ENCODE peak calls at places on chromosomes 7 and 10, in six cellular contexts. Y is activated naive CD8-positive, alpha-beta T cell treated with anti-CD3 and anti-CD28 coated beads, Interleukin-2, amount 50 U/mL, for 24 hours; A is lung microvascular endothelial cell; J is pancreas; V is brain microvascular endothelial cell; R is endothelial cell. S is an unnamed sample.

GRCh38 chr10:132628966-132629900 is 91.6 kb downstream of the INPP5A start:
- DNase-seq in Y (no peak), A (no peak), J (no peak), V (no peak), R (no peak), S (no peak)

GRCh38 chr7:153320728-153321127 is 561.2 kb downstream of the ACTR3B start:
- DNase-seq in Y (no peak), A (no peak), J (no peak), V (no peak), R (no peak), S (no peak)

GRCh38 chr10:87504307-87504666 is 406 bp upstream of the MINPP1 start:
- DNase-seq in Y (no peak), A (peak), J (no peak), V (no peak), R (no peak), S (no peak)

GRCh38 chr10:109974509-109975191 is 33.1 kb upstream of the ADD3 start:
- DNase-seq in Y (no peak), A (no peak), J (peak), V (peak), R (no peak), S (no peak)

GRCh38 chr7:32868116-32868515 is 23.4 kb downstream of the KBTBD2 start:
- DNase-seq in Y (no peak), A (no peak), J (no peak), V (no peak), R (no peak), S (no peak)

GRCh38 chr10:101611506-101611905 is 23.4 kb downstream of the DPCD start:
- DNase-seq in Y (peak), A (no peak), J (no peak), V (no peak), R (no peak), S (no peak)

GRCh38 chr7:148962823-148963582 is 65.3 kb downstream of the PDIA4 start:
- DNase-seq in Y (peak), A (peak), J (peak), V (peak), R (peak), S (peak)

GRCh38 chr10:63573068-63573697 is 52.0 kb downstream of the REEP3 start:
- DNase-seq in Y (no peak), A (peak), J (no peak), V (no peak), R (no peak), S (no peak)

GRCh38 chr10:77197544-77197943 is 440.1 kb downstream of the KCNMA1 start:
- DNase-seq in Y (no peak), A (no peak), J (no peak), V (no peak), R (no peak), S (no peak)

GRCh38 chr10:96995851-96996250 is 163.8 kb downstream of the LCOR start:
- DNase-seq in Y (no peak), A (no peak), J (no peak), V (no peak), R (no peak), S (no peak)

GRCh38 chr10:110914411-110914810 is 4.6 kb downstream of the BBIP1 start:
- DNase-seq in Y (no peak), A (no peak), J (no peak), V (no peak), R (no peak), S (no peak)

GRCh38 chr7:77284633-77285032 is 85.0 kb upstream of the FGL2 start:
- DNase-seq in Y (no peak), A (no peak), J (no peak), V (no peak), R (no peak), S (no peak)

GRCh38 chr7:48298779-48299178 is 127.5 kb downstream of the ABCA13 start:
- DNase-seq in Y (peak), A (no peak), J (no peak), V (peak), R (no peak), S (no peak)

GRCh38 chr10:37478381-37478780 is 353.0 kb downstream of the ANKRD30A start:
- DNase-seq in Y (no peak), A (no peak), J (no peak), V (no peak), R (no peak), S (no peak)

GRCh38 chr7:43038229-43038628 is 74.2 kb upstream of the HECW1 start:
- DNase-seq in Y (no peak), A (no peak), J (no peak), V (peak), R (no peak), S (no peak)

GRCh38 chr10:71143170-71143569 is 69.2 kb upstream of the UNC5B start:
- DNase-seq in Y (no peak), A (no peak), J (no peak), V (no peak), R (no peak), S (no peak)

GRCh38 chr7:105992888-105993287 is 29.8 kb downstream of the CDHR3 start:
- DNase-seq in Y (no peak), A (no peak), J (no peak), V (no peak), R (no peak), S (no peak)

GRCh38 chr7:23106801-23107713 is 1.5 kb downstream of the KLHL7 start:
- DNase-seq in Y (no peak), A (peak), J (no peak), V (no peak), R (no peak), S (no peak)

GRCh38 chr10:36118289-36118688 is 476.2 kb upstream of the FZD8 start:
- DNase-seq in Y (no peak), A (no peak), J (peak), V (no peak), R (no peak), S (peak)

GRCh38 chr10:124536496-124537050 is 75.0 kb downstream of the LHPP start:
- DNase-seq in Y (no peak), A (no peak), J (no peak), V (no peak), R (no peak), S (no peak)

GRCh38 chr10:128775743-128776142 is 649.5 kb upstream of the MKI67 start:
- DNase-seq in Y (no peak), A (no peak), J (no peak), V (no peak), R (no peak), S (no peak)

GRCh38 chr10:110444009-110444347 is 53.7 kb upstream of the DUSP5 start:
- DNase-seq in Y (no peak), A (no peak), J (no peak), V (no peak), R (no peak), S (peak)

GRCh38 chr10:86827639-86828038 is 71.2 kb downstream of the BMPR1A start:
- DNase-seq in Y (no peak), A (no peak), J (no peak), V (no peak), R (no peak), S (no peak)

GRCh38 chr10:76675951-76676587 is 961.5 kb downstream of the KCNMA1 start:
- DNase-seq in Y (no peak), A (no peak), J (no peak), V (no peak), R (no peak), S (peak)

GRCh38 chr10:42351745-42352144 is 286.6 kb downstream of the ZNF33B start:
- DNase-seq in Y (no peak), A (no peak), J (no peak), V (no peak), R (no peak), S (no peak)

S was measured in NCI-H446.